ENCODE peak calls at places on chromosomes 4 and X, in seven cellular contexts. One of them, this sample, is unnamed.

GRCh38 chr4:1232661-1233621 is 16.0 kb downstream of the CTBP1 start:
- DNase-seq in type B pancreatic cell: no peak
- DNase-seq in NCI-H1092: no peak
- DNase-seq in GM10248: no peak
- DNase-seq in ovary: no peak
- DNase-seq in stimulated activated CD4-positive, alpha-beta T cell treated with anti-CD3 and anti-CD28 coated beads, Interleukin-2, amount 100 ng/mL, for 48 hours: no peak
- DNase-seq in GM13976: no peak
- DNase-seq in this sample: no peak

GRCh38 chr4:142440093-142440492 is 406.0 kb downstream of the INPP4B start:
- DNase-seq in GM10248: no peak
- DNase-seq in stimulated activated CD4-positive, alpha-beta T cell treated with anti-CD3 and anti-CD28 coated beads, Interleukin-2, amount 100 ng/mL, for 48 hours: no peak
- DNase-seq in NCI-H1092: no peak
- DNase-seq in GM13976: no peak
- DNase-seq in type B pancreatic cell: no peak
- DNase-seq in ovary: no peak
- DNase-seq in this sample: no peak

GRCh38 chrX:39582091-39582490 is 515.7 kb downstream of the BCOR start:
- DNase-seq in type B pancreatic cell: no peak
- DNase-seq in ovary: no peak
- DNase-seq in stimulated activated CD4-positive, alpha-beta T cell treated with anti-CD3 and anti-CD28 coated beads, Interleukin-2, amount 100 ng/mL, for 48 hours: no peak
- DNase-seq in GM10248: no peak
- DNase-seq in NCI-H1092: no peak
- DNase-seq in GM13976: no peak
- DNase-seq in this sample: no peak

GRCh38 chr4:151563194-151563593 is 154.2 kb downstream of the FHIP1A start:
- DNase-seq in ovary: no peak
- DNase-seq in GM10248: no peak
- DNase-seq in NCI-H1092: no peak
- DNase-seq in stimulated activated CD4-positive, alpha-beta T cell treated with anti-CD3 and anti-CD28 coated beads, Interleukin-2, amount 100 ng/mL, for 48 hours: no peak
- DNase-seq in GM13976: no peak
- DNase-seq in type B pancreatic cell: no peak
- DNase-seq in this sample: no peak

GRCh38 chr4:177220376-177220775 is 89.3 kb upstream of the NEIL3 start:
- DNase-seq in type B pancreatic cell: no peak
- DNase-seq in NCI-H1092: no peak
- DNase-seq in stimulated activated CD4-positive, alpha-beta T cell treated with anti-CD3 and anti-CD28 coated beads, Interleukin-2, amount 100 ng/mL, for 48 hours: no peak
- DNase-seq in GM13976: no peak
- DNase-seq in ovary: no peak
- DNase-seq in GM10248: no peak
- DNase-seq in this sample: no peak

GRCh38 chrX:16828126-16828908 is 41.8 kb downstream of the RBBP7 start:
- DNase-seq in stimulated activated CD4-positive, alpha-beta T cell treated with anti-CD3 and anti-CD28 coated beads, Interleukin-2, amount 100 ng/mL, for 48 hours: no peak
- DNase-seq in GM10248: no peak
- DNase-seq in GM13976: no peak
- DNase-seq in NCI-H1092: no peak
- DNase-seq in ovary: peak
- DNase-seq in type B pancreatic cell: no peak
- DNase-seq in this sample: no peak

GRCh38 chr4:177047070-177047850 is 254.5 kb upstream of the VEGFC start:
- DNase-seq in type B pancreatic cell: peak
- DNase-seq in stimulated activated CD4-positive, alpha-beta T cell treated with anti-CD3 and anti-CD28 coated beads, Interleukin-2, amount 100 ng/mL, for 48 hours: peak
- DNase-seq in ovary: peak
- DNase-seq in GM13976: peak
- DNase-seq in GM10248: peak
- DNase-seq in NCI-H1092: peak
- DNase-seq in this sample: no peak

GRCh38 chr4:109079177-109079576 is 223.3 kb downstream of the COL25A1 start:
- DNase-seq in NCI-H1092: no peak
- DNase-seq in GM10248: no peak
- DNase-seq in stimulated activated CD4-positive, alpha-beta T cell treated with anti-CD3 and anti-CD28 coated beads, Interleukin-2, amount 100 ng/mL, for 48 hours: no peak
- DNase-seq in ovary: no peak
- DNase-seq in GM13976: no peak
- DNase-seq in type B pancreatic cell: no peak
- DNase-seq in this sample: no peak

GRCh38 chr4:22435652-22436051 is 80.2 kb downstream of the ADGRA3 start:
- DNase-seq in stimulated activated CD4-positive, alpha-beta T cell treated with anti-CD3 and anti-CD28 coated beads, Interleukin-2, amount 100 ng/mL, for 48 hours: no peak
- DNase-seq in ovary: no peak
- DNase-seq in GM13976: no peak
- DNase-seq in type B pancreatic cell: no peak
- DNase-seq in GM10248: no peak
- DNase-seq in NCI-H1092: no peak
- DNase-seq in this sample: no peak

GRCh38 chr4:88866862-88867550 is 169.4 kb upstream of the NAP1L5 start:
- DNase-seq in GM13976: no peak
- DNase-seq in GM10248: no peak
- DNase-seq in NCI-H1092: peak
- DNase-seq in ovary: no peak
- DNase-seq in stimulated activated CD4-positive, alpha-beta T cell treated with anti-CD3 and anti-CD28 coated beads, Interleukin-2, amount 100 ng/mL, for 48 hours: no peak
- DNase-seq in type B pancreatic cell: no peak
- DNase-seq in this sample: no peak

This sample was measured in KG1.